ENCODE peak calls at places on chromosomes 7 and 10, in eight cellular contexts. D is mucosa of descending colon, Y is H54, T is NCI-H2029, X is Caki2, V is endodermal cell, H is MV-4-11, O is stomach. C is an unnamed sample.

GRCh38 chr10:48399056-48399541 is 92.6 kb downstream of the MAPK8 start:
- DNase-seq in D (no peak), Y (no peak), T (no peak), X (no peak), V (peak; percentile 78), H (no peak), O (no peak), C (no peak)

GRCh38 chr10:119116326-119116951 is 12.5 kb downstream of the DENND10 start:
- DNase-seq in D (no peak), Y (no peak), T (no peak), X (no peak), V (no peak), H (no peak), O (no peak), C (no peak)

GRCh38 chr7:148575640-148576411 is 14.7 kb upstream of the C7orf33 start:
- DNase-seq in D (peak; percentile 81), Y (peak; percentile 29), T (peak; percentile 60), X (peak; percentile 41), V (peak; percentile 93), H (peak; percentile 66), O (peak; percentile 80), C (no peak)

GRCh38 chr7:128022631-128023532 is 8.4 kb downstream of the LRRC4 start:
- DNase-seq in D (no peak), Y (no peak), T (no peak), X (no peak), V (no peak), H (peak; percentile 71), O (no peak), C (no peak)

GRCh38 chr10:105068497-105068896 is 427.4 kb downstream of the SORCS3 start:
- DNase-seq in D (no peak), Y (no peak), T (no peak), X (no peak), V (no peak), H (no peak), O (no peak), C (no peak)

GRCh38 chr7:130672146-130672545 is 3.6 kb upstream of the COPG2 start:
- DNase-seq in D (no peak), Y (no peak), T (no peak), X (no peak), V (no peak), H (no peak), O (no peak), C (no peak)

GRCh38 chr7:12570529-12571461 is at the start of gene SCIN:
- DNase-seq in D (peak; percentile 86), Y (no peak), T (peak; percentile 85), X (peak; percentile 66), V (peak; percentile 83), H (no peak), O (peak; percentile 56), C (peak; percentile 70)

GRCh38 chr10:21134645-21135395 is 237.7 kb upstream of the NEBL start:
- DNase-seq in D (no peak), Y (peak; percentile 9), T (no peak), X (no peak), V (no peak), H (no peak), O (no peak), C (no peak)

GRCh38 chr10:119370972-119371703 is 163.8 kb downstream of the GRK5 start:
- DNase-seq in D (no peak), Y (no peak), T (no peak), X (no peak), V (no peak), H (no peak), O (no peak), C (no peak)

GRCh38 chr7:98078197-98078870 is 28.3 kb upstream of the LMTK2 start:
- DNase-seq in D (no peak), Y (no peak), T (peak; percentile 56), X (no peak), V (peak; percentile 36), H (no peak), O (peak; percentile 34), C (no peak)

GRCh38 chr7:31134246-31135188 is 82.4 kb downstream of the ADCYAP1R1 start:
- DNase-seq in D (peak; percentile 54), Y (peak; percentile 76), T (peak; percentile 50), X (peak; percentile 49), V (peak; percentile 95), H (peak; percentile 6), O (peak; percentile 74), C (no peak)

GRCh38 chr7:55550010-55550409 is 22.3 kb downstream of the VOPP1 start:
- DNase-seq in D (peak; percentile 92), Y (no peak), T (peak; percentile 89), X (no peak), V (peak; percentile 49), H (no peak), O (peak; percentile 83), C (no peak)

GRCh38 chr7:105224884-105225651 is 163.7 kb downstream of the SRPK2 start:
- DNase-seq in D (no peak), Y (peak; percentile 53), T (peak; percentile 18), X (peak; percentile 65), V (no peak), H (peak; percentile 86), O (no peak), C (no peak)